ENCODE peak calls at places on chromosomes 16 and 17, in nine cellular contexts. R is heart right ventricle; A is psoas muscle; L is Peyer's patch; Z is left ventricle myocardium inferior; D is tibial artery; Y is heart left ventricle; I is CD8-positive, alpha-beta T cell; C is esophagus muscularis mucosa. X is an unnamed sample.

GRCh38 chr16:71499775-71500364 is 10.7 kb upstream of the ZNF19 start:
- DNase-seq in R (peak; percentile 26), A (no peak), L (no peak), Z (no peak), D (no peak), Y (no peak), I (peak; percentile 63), C (no peak), X (peak; percentile 24)

GRCh38 chr16:22942812-22943211 is 128.8 kb downstream of the HS3ST2 start:
- DNase-seq in R (no peak), A (no peak), L (no peak), Z (no peak), D (no peak), Y (no peak), I (no peak), C (no peak), X (no peak)

GRCh38 chr17:32319548-32319905 is 22.4 kb downstream of the C17orf75 start:
- DNase-seq in R (peak; percentile 67), A (peak; percentile 76), L (peak; percentile 75), Z (peak; percentile 78), D (peak; percentile 63), Y (peak; percentile 77), I (peak; percentile 82), C (no peak), X (peak; percentile 75)

GRCh38 chr16:53545433-53545832 is 42.4 kb upstream of the AKTIP start:
- DNase-seq in R (no peak), A (no peak), L (peak; percentile 42), Z (no peak), D (no peak), Y (no peak), I (peak; percentile 77), C (no peak), X (no peak)

GRCh38 chr17:56756536-56756935 is 77.2 kb downstream of the C17orf67 start:
- DNase-seq in R (no peak), A (no peak), L (no peak), Z (no peak), D (no peak), Y (no peak), I (no peak), C (no peak), X (peak; percentile 86)

GRCh38 chr17:3798273-3799180 is 2.5 kb downstream of the ITGAE start:
- DNase-seq in R (no peak), A (no peak), L (peak; percentile 64), Z (no peak), D (no peak), Y (no peak), I (no peak), C (no peak), X (no peak)

GRCh38 chr17:48555183-48555615 is 10.3 kb upstream of the HOXB2 start:
- DNase-seq in R (no peak), A (no peak), L (no peak), Z (no peak), D (no peak), Y (no peak), I (no peak), C (no peak), X (peak; percentile 42)

GRCh38 chr16:12995721-12996372 is 94.4 kb downstream of the SHISA9 start:
- DNase-seq in R (no peak), A (no peak), L (no peak), Z (no peak), D (no peak), Y (no peak), I (no peak), C (no peak), X (no peak)

GRCh38 chr16:48574148-48574547 is 35.8 kb downstream of the N4BP1 start:
- DNase-seq in R (no peak), A (no peak), L (no peak), Z (no peak), D (no peak), Y (no peak), I (no peak), C (no peak), X (no peak)

GRCh38 chr17:65029605-65030308 is 26.8 kb downstream of the GNA13 start:
- DNase-seq in R (no peak), A (no peak), L (no peak), Z (no peak), D (no peak), Y (no peak), I (no peak), C (no peak), X (no peak)

GRCh38 chr17:16258916-16259315 is 41.9 kb downstream of the PIGL start:
- DNase-seq in R (no peak), A (no peak), L (no peak), Z (no peak), D (no peak), Y (no peak), I (no peak), C (no peak), X (no peak)

GRCh38 chr17:48541574-48542113 is 3.3 kb downstream of the HOXB2 start:
- DNase-seq in R (peak; percentile 45), A (peak; percentile 77), L (no peak), Z (peak; percentile 71), D (no peak), Y (peak; percentile 76), I (peak; percentile 72), C (no peak), X (no peak)

GRCh38 chr17:7132511-7133094 is 18.0 kb upstream of the ASGR2 start:
- DNase-seq in R (no peak), A (no peak), L (peak; percentile 49), Z (no peak), D (no peak), Y (no peak), I (peak; percentile 60), C (no peak), X (no peak)

GRCh38 chr16:85872666-85873561 is 26.0 kb upstream of the IRF8 start:
- DNase-seq in R (peak; percentile 17), A (no peak), L (no peak), Z (peak; percentile 38), D (peak; percentile 72), Y (peak; percentile 71), I (no peak), C (no peak), X (no peak)

DNA sequence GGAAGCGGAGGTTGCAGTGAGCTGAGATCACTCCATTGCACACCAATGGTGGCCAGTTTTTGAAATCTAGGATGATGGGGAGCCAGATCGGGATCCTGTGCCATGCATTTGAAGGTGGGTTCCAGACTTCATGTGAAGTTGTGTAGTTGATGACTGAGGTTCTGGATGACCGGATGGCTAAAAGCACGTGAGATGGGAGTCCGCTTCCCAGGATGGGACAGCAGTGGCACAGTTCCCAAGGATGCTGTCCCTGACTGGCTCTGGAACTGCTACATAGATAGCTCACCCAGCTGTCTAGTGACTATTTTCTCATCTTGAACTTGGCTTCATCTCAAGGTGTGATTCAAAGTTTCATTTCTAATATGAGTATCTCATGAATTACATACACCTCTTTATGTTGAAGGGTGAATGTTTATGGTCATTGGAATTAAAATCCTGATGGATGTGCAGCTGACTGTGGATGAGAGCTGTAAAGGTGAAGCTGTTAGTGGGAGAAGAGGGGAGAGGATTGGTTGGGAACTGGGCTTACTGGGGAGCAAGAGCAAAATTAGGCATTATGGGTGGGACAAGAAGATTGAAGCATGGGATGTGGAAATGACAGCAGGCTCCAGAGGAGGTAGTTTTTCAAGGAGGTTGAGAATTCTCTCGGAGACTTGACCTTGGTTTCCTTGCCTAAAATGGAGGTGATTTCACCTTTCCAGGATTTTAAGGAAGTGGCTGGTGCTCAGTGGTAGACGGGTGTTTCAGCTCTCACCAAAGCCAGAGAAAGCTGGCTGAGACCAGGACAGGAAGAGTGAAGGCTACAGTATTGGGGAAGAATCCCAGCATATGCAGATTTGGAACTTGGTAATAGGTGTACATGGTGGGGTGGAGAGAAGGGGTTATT is 8.2 kb downstream of the TUFM start:
- DNase-seq in R (no peak), A (no peak), L (no peak), Z (no peak), D (no peak), Y (no peak), I (no peak), C (no peak), X (no peak)
- H3K27ac ChIP-seq in R (no peak overlapping the region), A (no peak overlapping the region), L (no peak overlapping the region), Z (no peak overlapping the region), D (no peak overlapping the region), Y (no peak overlapping the region), I (no peak overlapping the region), C (no peak overlapping the region), X (no peak overlapping the region)

GRCh38 chr17:2592974-2593845 is at the start of gene PAFAH1B1:
- DNase-seq in R (peak; percentile 93), A (peak; percentile 94), L (peak; percentile 88), Z (peak; percentile 94), D (peak; percentile 87), Y (peak; percentile 94), I (peak; percentile 98), C (peak; percentile 96), X (peak; percentile 95)

GRCh38 chr17:2593846-2594656 is 597 bp downstream of the PAFAH1B1 start:
- DNase-seq in R (peak; percentile 84), A (peak; percentile 85), L (peak; percentile 85), Z (peak; percentile 85), D (peak; percentile 85), Y (peak; percentile 88), I (peak; percentile 90), C (peak; percentile 94), X (peak; percentile 84)

GRCh38 chr17:2594657-2595085 is 1.2 kb downstream of the PAFAH1B1 start:
- DNase-seq in R (no peak), A (no peak), L (no peak), Z (no peak), D (no peak), Y (no peak), I (no peak), C (no peak), X (no peak)

GRCh38 chr17:2595736-2596135 is 2.3 kb downstream of the PAFAH1B1 start:
- DNase-seq in R (no peak), A (no peak), L (no peak), Z (no peak), D (no peak), Y (no peak), I (no peak), C (no peak), X (no peak)

DNA sequence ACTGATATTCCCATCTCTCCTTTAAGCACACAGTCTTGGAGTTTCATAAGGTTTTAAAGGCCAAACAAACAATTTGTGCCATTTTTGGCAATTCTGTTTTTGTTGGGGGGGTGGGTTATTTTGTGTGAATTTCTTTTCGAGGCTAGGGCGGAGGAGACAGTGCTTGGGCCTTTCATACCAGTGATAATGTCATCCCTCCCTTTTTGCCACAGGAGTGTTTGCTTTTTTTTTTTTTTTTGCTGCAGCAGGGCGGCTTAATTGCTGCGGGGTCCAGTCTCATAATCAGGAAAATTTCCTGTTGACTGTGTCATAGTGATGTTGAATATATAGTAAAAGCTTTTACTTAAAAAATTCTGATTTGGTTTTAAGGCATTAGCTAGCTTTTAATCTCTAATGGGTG is 1.7 kb downstream of the PAFAH1B1 start:
- DNase-seq in R (no peak), A (no peak), L (no peak), Z (no peak), D (no peak), Y (no peak), I (no peak), C (no peak), X (peak; percentile 23)
- H3K4me3 ChIP-seq in R (peak overlapping the region; percentile 99), A (peak overlapping the region; percentile 100), L (peak overlapping the region; percentile 99), Z (peak overlapping the region; percentile 93), D (peak overlapping the region; percentile 87), Y (peak overlapping the region; percentile 100), I (peak overlapping the region; percentile 96), C (peak overlapping the region; percentile 88), X (peak overlapping the region; percentile 87)

GRCh38 chr16:57268804-57269800 is 15.4 kb downstream of the PLLP start:
- DNase-seq in R (peak; percentile 62), A (no peak), L (no peak), Z (peak; percentile 70), D (no peak), Y (peak; percentile 81), I (no peak), C (no peak), X (no peak)
- H3K4me1 ChIP-seq in R (peaks cover 25% of the 10 kb centered on the region), A (no peaks in the 10 kb centered on the region), L (peaks cover 35% of the 10 kb centered on the region), Z (peaks cover 44% of the 10 kb centered on the region), D (no peaks in the 10 kb centered on the region), Y (peaks cover 43% of the 10 kb centered on the region), I (peaks cover 53% of the 10 kb centered on the region), C (peaks cover 11% of the 10 kb centered on the region), X (peaks cover 3% of the 10 kb centered on the region)

GRCh38 chr17:73510981-73511442 is 133.2 kb downstream of the SDK2 start:
- DNase-seq in R (no peak), A (no peak), L (no peak), Z (no peak), D (no peak), Y (no peak), I (no peak), C (no peak), X (no peak)
- H3K27ac ChIP-seq in R (no peak overlapping the region), A (no peak overlapping the region), L (no peak overlapping the region), Z (no peak overlapping the region), D (no peak overlapping the region), Y (no peak overlapping the region), I (no peak overlapping the region), C (no peak overlapping the region), X (no peak overlapping the region)